ENCODE peak calls at places on chromosomes 12 and 14, in six cellular contexts. One of them, this sample, is unnamed.

GRCh38 chr14:77559381-77559780 is 57.1 kb downstream of the SPTLC2 start:
- DNase-seq in astrocyte of the spinal cord: no peak
- DNase-seq in tibial artery: no peak
- DNase-seq in cardiac muscle cell: no peak
- DNase-seq in GM23248: no peak
- DNase-seq in AG10803: no peak
- DNase-seq in this sample: no peak

GRCh38 chr12:132455565-132455964 is 34.4 kb upstream of the FBRSL1 start:
- DNase-seq in AG10803: no peak
- DNase-seq in cardiac muscle cell: no peak
- DNase-seq in astrocyte of the spinal cord: no peak
- DNase-seq in tibial artery: no peak
- DNase-seq in GM23248: no peak
- DNase-seq in this sample: no peak

GRCh38 chr12:130540376-130540775 is 175.7 kb downstream of the RIMBP2 start:
- DNase-seq in GM23248: no peak
- DNase-seq in tibial artery: no peak
- DNase-seq in astrocyte of the spinal cord: no peak
- DNase-seq in AG10803: no peak
- DNase-seq in cardiac muscle cell: no peak
- DNase-seq in this sample: no peak

GRCh38 chr14:100091386-100091785 is 26.2 kb downstream of the EVL start:
- DNase-seq in GM23248: no peak
- DNase-seq in astrocyte of the spinal cord: no peak
- DNase-seq in tibial artery: peak
- DNase-seq in AG10803: no peak
- DNase-seq in cardiac muscle cell: no peak
- DNase-seq in this sample: no peak

GRCh38 chr14:77406718-77407117 is 16.6 kb downstream of the NOXRED1 start:
- DNase-seq in tibial artery: no peak
- DNase-seq in cardiac muscle cell: no peak
- DNase-seq in AG10803: no peak
- DNase-seq in GM23248: no peak
- DNase-seq in astrocyte of the spinal cord: no peak
- DNase-seq in this sample: no peak

GRCh38 chr12:29581641-29582040 is 84.2 kb upstream of the OVCH1 start:
- DNase-seq in GM23248: peak
- DNase-seq in AG10803: no peak
- DNase-seq in astrocyte of the spinal cord: peak
- DNase-seq in tibial artery: no peak
- DNase-seq in cardiac muscle cell: no peak
- DNase-seq in this sample: no peak

GRCh38 chr12:123744836-123745235 is 17.3 kb upstream of the DNAH10 start:
- DNase-seq in astrocyte of the spinal cord: no peak
- DNase-seq in tibial artery: no peak
- DNase-seq in GM23248: no peak
- DNase-seq in cardiac muscle cell: peak
- DNase-seq in AG10803: no peak
- DNase-seq in this sample: no peak

GRCh38 chr12:82359115-82359478 is 768 bp downstream of the METTL25 start:
- DNase-seq in AG10803: peak
- DNase-seq in astrocyte of the spinal cord: no peak
- DNase-seq in tibial artery: no peak
- DNase-seq in cardiac muscle cell: peak
- DNase-seq in GM23248: peak
- DNase-seq in this sample: no peak

GRCh38 chr12:46629331-46630229 is 196.2 kb downstream of the SLC38A4 start:
- DNase-seq in GM23248: no peak
- DNase-seq in cardiac muscle cell: no peak
- DNase-seq in AG10803: peak
- DNase-seq in astrocyte of the spinal cord: no peak
- DNase-seq in tibial artery: no peak
- DNase-seq in this sample: no peak

GRCh38 chr14:28494196-28494595 is 272.4 kb upstream of the FOXG1 start:
- DNase-seq in tibial artery: no peak
- DNase-seq in astrocyte of the spinal cord: no peak
- DNase-seq in AG10803: no peak
- DNase-seq in GM23248: no peak
- DNase-seq in cardiac muscle cell: no peak
- DNase-seq in this sample: no peak

GRCh38 chr14:69432364-69432763 is 33.9 kb downstream of the SLC39A9 start:
- DNase-seq in astrocyte of the spinal cord: no peak
- DNase-seq in tibial artery: no peak
- DNase-seq in AG10803: no peak
- DNase-seq in cardiac muscle cell: no peak
- DNase-seq in GM23248: no peak
- DNase-seq in this sample: no peak

GRCh38 chr12:105681341-105681740 is 350.9 kb downstream of the C12orf75 start:
- DNase-seq in astrocyte of the spinal cord: no peak
- DNase-seq in AG10803: no peak
- DNase-seq in cardiac muscle cell: no peak
- DNase-seq in tibial artery: no peak
- DNase-seq in GM23248: no peak
- DNase-seq in this sample: no peak

GRCh38 chr14:30874999-30875787 is 834 bp downstream of the COCH start:
- DNase-seq in AG10803: no peak
- DNase-seq in astrocyte of the spinal cord: no peak
- DNase-seq in tibial artery: no peak
- DNase-seq in cardiac muscle cell: peak
- DNase-seq in GM23248: peak
- DNase-seq in this sample: no peak

GRCh38 chr12:14901228-14901562 is 15.5 kb upstream of the MGP start:
- DNase-seq in astrocyte of the spinal cord: no peak
- DNase-seq in GM23248: no peak
- DNase-seq in tibial artery: no peak
- DNase-seq in cardiac muscle cell: no peak
- DNase-seq in AG10803: no peak
- DNase-seq in this sample: no peak

GRCh38 chr14:89270439-89271227 is 146.4 kb downstream of the FOXN3 start:
- DNase-seq in AG10803: no peak
- DNase-seq in tibial artery: no peak
- DNase-seq in GM23248: no peak
- DNase-seq in cardiac muscle cell: no peak
- DNase-seq in astrocyte of the spinal cord: no peak
- DNase-seq in this sample: no peak

GRCh38 chr12:121223283-121223946 is 13.5 kb downstream of the P2RX4 start:
- DNase-seq in AG10803: no peak
- DNase-seq in GM23248: no peak
- DNase-seq in tibial artery: no peak
- DNase-seq in cardiac muscle cell: no peak
- DNase-seq in astrocyte of the spinal cord: no peak
- DNase-seq in this sample: no peak

GRCh38 chr12:109934026-109934425 is 34.0 kb downstream of the TCHP start:
- DNase-seq in GM23248: peak
- DNase-seq in tibial artery: peak
- DNase-seq in cardiac muscle cell: no peak
- DNase-seq in AG10803: peak
- DNase-seq in astrocyte of the spinal cord: no peak
- DNase-seq in this sample: no peak

DNA sequence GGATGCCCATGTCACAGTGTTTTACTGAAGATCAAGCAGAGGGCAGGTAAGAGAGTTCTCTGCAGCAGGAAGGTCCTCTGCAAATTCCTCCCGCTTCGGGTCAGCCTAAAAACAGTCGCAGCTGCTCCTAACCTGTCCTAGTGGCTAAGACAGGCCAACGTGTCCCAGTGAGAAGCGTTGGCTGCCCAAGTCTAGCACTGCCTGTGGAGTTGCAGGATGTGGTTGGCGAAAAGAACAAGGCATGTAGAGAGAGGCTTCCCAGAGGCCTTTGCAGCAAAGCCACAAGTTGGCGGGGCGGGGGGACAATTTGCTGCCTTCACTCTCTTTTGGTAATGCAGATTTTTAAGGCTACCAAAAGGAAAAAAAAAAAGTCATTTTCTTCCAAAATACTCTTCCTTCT is 340.1 kb downstream of the BCL11B start:
- DNase-seq in GM23248: no peak
- DNase-seq in cardiac muscle cell: no peak
- DNase-seq in AG10803: no peak
- DNase-seq in astrocyte of the spinal cord: no peak
- DNase-seq in tibial artery: no peak
- DNase-seq in this sample: no peak
- H3K4me3 ChIP-seq in GM23248: no peak
- H3K4me3 ChIP-seq in cardiac muscle cell: no peak
- H3K4me3 ChIP-seq in AG10803: no peak
- H3K4me3 ChIP-seq in astrocyte of the spinal cord: no peak
- H3K4me3 ChIP-seq in tibial artery: no peak
- H3K4me3 ChIP-seq in this sample: no peak

DNA sequence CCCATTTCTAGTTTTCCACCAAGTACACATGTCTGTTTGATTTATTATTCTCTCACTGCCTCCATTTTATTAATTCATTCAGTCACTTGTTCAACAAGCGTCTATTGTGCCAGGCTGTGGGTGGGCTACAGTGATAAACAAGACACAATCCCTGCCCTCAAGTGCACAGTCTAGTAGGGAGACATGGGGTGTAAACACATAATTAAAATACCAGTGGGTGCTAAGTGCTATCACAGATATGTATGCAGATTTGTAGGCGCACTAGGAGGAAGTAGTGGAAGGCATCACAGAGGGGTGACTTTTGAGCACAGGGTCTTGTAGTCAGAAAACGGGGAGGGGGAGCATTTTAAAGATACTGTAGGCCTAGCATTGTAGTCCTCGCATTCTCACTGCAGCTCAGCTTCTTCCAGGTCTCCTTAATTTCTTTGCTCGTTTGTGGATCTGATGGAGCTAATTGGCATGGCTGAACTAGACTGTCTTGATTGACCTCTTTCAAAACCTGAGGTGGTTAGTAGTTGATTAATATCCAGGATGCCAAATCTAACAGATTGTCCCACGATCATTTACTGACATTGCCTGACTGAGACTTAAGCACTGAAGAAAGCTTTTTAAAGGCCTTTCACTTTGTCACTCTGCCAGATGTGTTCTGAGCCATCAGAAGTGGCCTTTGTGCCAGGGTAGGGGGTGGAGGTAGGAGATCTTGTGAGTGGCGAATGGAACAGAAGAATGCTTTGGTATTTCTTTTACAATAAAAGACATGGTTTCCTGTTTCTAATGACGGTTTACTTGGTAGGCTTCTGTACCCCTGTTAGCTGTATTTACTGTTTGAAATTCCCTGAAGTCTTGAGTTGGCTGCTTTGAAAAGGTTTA is 116.9 kb downstream of the DIP2B start:
- DNase-seq in GM23248: no peak
- DNase-seq in cardiac muscle cell: no peak
- DNase-seq in astrocyte of the spinal cord: peak
- DNase-seq in AG10803: no peak
- DNase-seq in tibial artery: no peak
- DNase-seq in this sample: no peak
- H3K4me3 ChIP-seq in GM23248: no peak
- H3K4me3 ChIP-seq in cardiac muscle cell: no peak
- H3K4me3 ChIP-seq in astrocyte of the spinal cord: no peak
- H3K4me3 ChIP-seq in AG10803: no peak
- H3K4me3 ChIP-seq in tibial artery: no peak
- H3K4me3 ChIP-seq in this sample: no peak

DNA sequence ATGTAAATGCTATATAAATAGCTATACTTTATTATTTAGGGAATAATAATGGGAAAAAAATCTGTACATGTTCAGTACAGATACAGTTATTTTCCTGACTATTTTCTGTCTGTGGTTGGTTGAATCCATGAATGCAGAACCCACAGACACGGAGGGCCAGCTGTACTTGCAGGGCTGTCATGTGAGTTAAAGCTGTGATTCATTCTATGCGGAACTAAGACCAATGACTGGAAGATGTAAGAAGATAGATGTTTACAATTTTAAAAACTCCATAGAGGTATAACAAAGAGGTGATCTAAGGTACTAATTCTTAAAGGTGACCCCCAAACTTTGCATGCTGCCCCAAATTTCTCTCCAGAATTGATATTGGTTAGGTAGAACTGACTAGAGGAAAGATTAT is 14.6 kb downstream of the PCNX4 start:
- DNase-seq in cardiac muscle cell: no peak
- DNase-seq in tibial artery: no peak
- DNase-seq in GM23248: peak
- DNase-seq in AG10803: peak
- DNase-seq in astrocyte of the spinal cord: peak
- DNase-seq in this sample: peak
- H3K4me3 ChIP-seq in cardiac muscle cell: no peak
- H3K4me3 ChIP-seq in tibial artery: no peak
- H3K4me3 ChIP-seq in GM23248: no peak
- H3K4me3 ChIP-seq in AG10803: no peak
- H3K4me3 ChIP-seq in astrocyte of the spinal cord: no peak
- H3K4me3 ChIP-seq in this sample: no peak

GRCh38 chr14:32933623-32933942 is 5.1 kb upstream of the NPAS3 start:
- DNase-seq in cardiac muscle cell: no peak
- DNase-seq in AG10803: peak
- DNase-seq in astrocyte of the spinal cord: peak
- DNase-seq in tibial artery: no peak
- DNase-seq in GM23248: peak
- DNase-seq in this sample: no peak

GRCh38 chr14:32932921-32933622 is 5.6 kb upstream of the NPAS3 start:
- DNase-seq in tibial artery: peak
- DNase-seq in astrocyte of the spinal cord: no peak
- DNase-seq in cardiac muscle cell: peak
- DNase-seq in AG10803: no peak
- DNase-seq in GM23248: no peak
- DNase-seq in this sample: no peak

GRCh38 chr14:32933943-32934890 is 4.5 kb upstream of the NPAS3 start:
- DNase-seq in tibial artery: no peak
- DNase-seq in GM23248: peak
- DNase-seq in astrocyte of the spinal cord: peak
- DNase-seq in cardiac muscle cell: peak
- DNase-seq in AG10803: peak
- DNase-seq in this sample: no peak

GRCh38 chr14:32934891-32935633 is 3.6 kb upstream of the NPAS3 start:
- DNase-seq in cardiac muscle cell: peak
- DNase-seq in astrocyte of the spinal cord: no peak
- DNase-seq in GM23248: peak
- DNase-seq in AG10803: peak
- DNase-seq in tibial artery: no peak
- DNase-seq in this sample: no peak

GRCh38 chr14:32932302-32932920 is 6.3 kb upstream of the NPAS3 start:
- DNase-seq in astrocyte of the spinal cord: no peak
- DNase-seq in GM23248: no peak
- DNase-seq in tibial artery: no peak
- DNase-seq in AG10803: no peak
- DNase-seq in cardiac muscle cell: no peak
- DNase-seq in this sample: no peak
- H3K4me3 ChIP-seq in astrocyte of the spinal cord: no peak
- H3K4me3 ChIP-seq in GM23248: no peak
- H3K4me3 ChIP-seq in tibial artery: peak
- H3K4me3 ChIP-seq in AG10803: no peak
- H3K4me3 ChIP-seq in cardiac muscle cell: peak
- H3K4me3 ChIP-seq in this sample: no peak

DNA sequence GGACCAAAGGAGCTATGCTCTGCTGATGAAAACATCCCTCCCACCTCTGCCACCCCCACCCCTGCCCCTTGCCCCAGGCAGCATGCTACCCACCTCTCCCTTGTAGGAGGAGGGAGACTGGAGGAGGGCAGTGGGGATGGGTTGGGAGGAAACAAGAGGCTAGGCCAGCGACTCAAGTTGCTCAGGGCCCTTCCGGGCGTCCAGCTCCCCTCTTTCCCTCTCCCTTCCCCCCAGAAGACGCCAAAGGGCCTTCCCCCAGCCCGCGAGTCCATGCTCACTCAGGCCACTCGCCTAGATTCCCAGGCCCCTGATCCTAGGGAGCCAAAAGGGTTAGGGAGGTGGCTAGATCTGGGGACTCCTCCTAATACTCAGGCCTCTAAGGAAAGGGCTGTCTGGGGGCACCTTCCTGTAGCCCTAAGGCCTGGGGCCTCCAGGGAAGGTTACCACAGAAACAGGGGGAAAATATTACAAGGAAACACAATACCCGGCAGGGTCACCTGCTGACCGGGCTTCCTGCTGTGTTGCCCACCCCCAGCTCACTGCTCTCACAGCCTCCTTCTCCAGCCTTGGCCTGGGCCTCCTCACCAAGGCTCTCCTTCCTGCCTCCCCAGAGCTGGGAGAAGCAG is 2.9 kb downstream of the HDAC7 start:
- DNase-seq in AG10803: no peak
- DNase-seq in GM23248: no peak
- DNase-seq in tibial artery: no peak
- DNase-seq in astrocyte of the spinal cord: no peak
- DNase-seq in cardiac muscle cell: no peak
- DNase-seq in this sample: no peak
- H3K4me3 ChIP-seq in AG10803: peak
- H3K4me3 ChIP-seq in GM23248: peak
- H3K4me3 ChIP-seq in tibial artery: peak
- H3K4me3 ChIP-seq in astrocyte of the spinal cord: peak
- H3K4me3 ChIP-seq in cardiac muscle cell: no peak
- H3K4me3 ChIP-seq in this sample: peak

This sample was measured in kidney epithelial cell.